ENCODE peak calls at places on chromosomes 6 and 20, in seven cellular contexts. C is endothelial cell of umbilical vein, P is GM12878, K is HCT116, L is H1, S is HepG2, Y is K562. B is an unnamed sample.

GRCh38 chr6:132687306-132687705 is 26.5 kb downstream of the VNN1 start:
- DNase-seq in S (no peak), Y (no peak), C (peak; percentile 16), K (peak; percentile 4), L (no peak), P (no peak), B (peak; percentile 18)

GRCh38 chr20:58542411-58543095 is 27.4 kb upstream of the APCDD1L start:
- DNase-seq in K (peak; percentile 7), L (no peak), Y (peak; percentile 33), P (no peak), C (no peak), S (no peak), B (no peak)

GRCh38 chr20:35342154-35342769 is 50.0 kb upstream of the FAM83C start:
- DNase-seq in C (peak; percentile 30), L (no peak), S (no peak), Y (no peak), P (no peak), K (no peak), B (no peak)

GRCh38 chr20:12928358-12928754 is 80.4 kb upstream of the SPTLC3 start:
- DNase-seq in K (no peak), S (no peak), L (no peak), Y (no peak), P (no peak), C (no peak), B (no peak)

GRCh38 chr6:169851641-169852503 is 100.5 kb downstream of the ERMARD start:
- DNase-seq in C (peak; percentile 93), S (no peak), P (no peak), L (no peak), Y (no peak), K (no peak), B (no peak)

GRCh38 chr20:58447733-58448391 is 58.8 kb downstream of the VAPB start:
- DNase-seq in L (no peak), Y (peak; percentile 63), K (peak; percentile 33), C (peak; percentile 66), S (peak; percentile 79), P (no peak), B (no peak)

GRCh38 chr20:53725575-53725970 is 131.9 kb upstream of the ZNF217 start:
- DNase-seq in Y (no peak), P (no peak), L (no peak), S (no peak), K (no peak), C (no peak), B (no peak)

GRCh38 chr6:133129556-133129955 is 111.6 kb upstream of the EYA4 start:
- DNase-seq in Y (no peak), C (no peak), P (no peak), K (no peak), S (no peak), L (no peak), B (no peak)

GRCh38 chr6:155795173-155795796 is 339.6 kb upstream of the NOX3 start:
- DNase-seq in S (no peak), Y (no peak), K (no peak), L (no peak), P (no peak), C (no peak), B (peak; percentile 30)

GRCh38 chr6:159090530-159091306 is 45.9 kb upstream of the TAGAP start:
- DNase-seq in K (no peak), C (no peak), S (no peak), L (no peak), P (no peak), Y (no peak), B (no peak)

GRCh38 chr6:1689141-1689540 is 79.4 kb downstream of the FOXC1 start:
- DNase-seq in S (no peak), K (no peak), C (no peak), L (no peak), P (no peak), Y (no peak), B (no peak)

GRCh38 chr6:135586388-135586787 is 88.8 kb upstream of the AHI1 start:
- DNase-seq in L (no peak), K (no peak), P (no peak), Y (no peak), C (no peak), S (no peak), B (no peak)

GRCh38 chr20:45416917-45417316 is 976 bp downstream of the PIGT start:
- DNase-seq in Y (no peak), K (no peak), C (no peak), P (no peak), L (no peak), S (no peak), B (no peak)

GRCh38 chr20:58389324-58389967 is 417 bp downstream of the VAPB start:
- DNase-seq in Y (peak; percentile 77), K (no peak), P (no peak), L (no peak), S (peak; percentile 26), C (peak; percentile 39), B (no peak)

GRCh38 chr6:128036808-128037570 is 136.1 kb upstream of the THEMIS start:
- DNase-seq in C (no peak), P (no peak), K (no peak), S (no peak), L (no peak), Y (no peak), B (no peak)

GRCh38 chr20:33850159-33850558 is 39.0 kb downstream of the CHMP4B start:
- DNase-seq in S (no peak), L (no peak), C (no peak), Y (no peak), K (no peak), P (no peak), B (no peak)

GRCh38 chr6:39347906-39348585 is 25.5 kb upstream of the KCNK16 start:
- DNase-seq in S (peak; percentile 46), L (no peak), Y (peak; percentile 81), K (peak; percentile 24), P (no peak), C (peak; percentile 56), B (peak; percentile 32)

GRCh38 chr6:164825386-164825785 is 484.0 kb downstream of the C6orf118 start:
- DNase-seq in L (no peak), Y (no peak), K (no peak), S (no peak), C (no peak), P (no peak), B (no peak)

GRCh38 chr20:57426156-57426769 is 35.1 kb downstream of the RBM38 start:
- DNase-seq in Y (no peak), P (no peak), S (no peak), C (no peak), L (no peak), K (no peak), B (no peak)

GRCh38 chr6:31758281-31758680 is 4.2 kb upstream of the SAPCD1 start:
- DNase-seq in Y (no peak), K (no peak), C (no peak), S (no peak), P (no peak), L (no peak), B (no peak)

GRCh38 chr6:16747232-16748027 is 13.8 kb downstream of the ATXN1 start:
- DNase-seq in L (no peak), S (peak; percentile 78), P (no peak), Y (no peak), C (no peak), K (no peak), B (no peak)

GRCh38 chr20:9514072-9514460 is 324 bp upstream of the LAMP5 start:
- DNase-seq in C (no peak), K (no peak), P (no peak), Y (no peak), S (no peak), L (no peak), B (no peak)

GRCh38 chr20:22583773-22584629 is at the start of gene FOXA2:
- DNase-seq in Y (peak; percentile 48), K (no peak), P (no peak), C (no peak), S (peak; percentile 93), L (no peak), B (no peak)

GRCh38 chr20:21053002-21053762 is 53.0 kb downstream of the LINC00237 start:
- DNase-seq in Y (no peak), K (no peak), P (no peak), L (no peak), S (peak; percentile 97), C (no peak), B (peak; percentile 18)

GRCh38 chr6:75288023-75288422 is 3.4 kb upstream of the TMEM30A start:
- DNase-seq in C (no peak), S (no peak), Y (no peak), L (no peak), K (no peak), P (no peak), B (no peak)

GRCh38 chr6:89956182-89956581 is 61.9 kb downstream of the GJA10 start:
- DNase-seq in K (no peak), S (no peak), Y (no peak), L (no peak), P (no peak), C (no peak), B (no peak)

GRCh38 chr6:116313377-116313776 is 33.6 kb upstream of the TSPYL1 start:
- DNase-seq in K (no peak), C (peak; percentile 57), L (no peak), P (no peak), S (no peak), Y (no peak), B (no peak)

GRCh38 chr6:68400396-68400795 is 234.7 kb upstream of the ADGRB3 start:
- DNase-seq in P (no peak), Y (no peak), L (no peak), S (no peak), K (no peak), C (no peak), B (no peak)

GRCh38 chr6:49764571-49765236 is 20.5 kb upstream of the CRISP3 start:
- DNase-seq in K (no peak), L (no peak), P (no peak), Y (no peak), S (peak; percentile 70), C (no peak), B (no peak)

DNA sequence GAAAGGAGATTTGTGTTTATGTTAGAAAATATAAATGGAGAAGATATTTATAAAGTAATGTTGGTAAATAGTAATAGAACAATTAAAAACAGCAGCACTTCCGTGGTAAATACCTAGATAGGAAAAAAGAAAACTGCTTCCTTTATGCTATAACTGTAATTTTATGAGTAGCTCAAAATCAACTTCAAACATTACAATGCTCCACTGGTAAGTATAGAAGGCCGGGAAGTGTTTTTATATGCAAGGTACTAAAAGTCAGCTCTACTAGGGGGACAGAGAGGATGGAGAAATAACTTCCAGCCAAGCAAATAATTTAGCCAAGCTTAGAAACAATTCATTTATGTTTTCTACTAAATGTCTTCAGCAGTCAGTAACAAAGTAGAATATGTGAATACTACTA is 56.7 kb downstream of the ARHGAP18 start:
- DNase-seq in P (no peak), L (no peak), Y (no peak), S (no peak), K (no peak), C (no peak), B (no peak)
- TF ChIP-seq EZH2 in P (no peak), L (no peak), Y (no peak), S (no peak), K (no peak), C (no peak), B (no peak)

GRCh38 chr6:166728884-166729530 is 102.0 kb upstream of the RPS6KA2 start:
- DNase-seq in P (no peak), S (no peak), Y (no peak), L (no peak), K (no peak), C (no peak), B (no peak)
- TF ChIP-seq POLR2AphosphoS5 in P (no peak), S (no peak), Y (no peak), L (no peak), K (no peak), C (no peak), B (no peak)

GRCh38 chr6:18147160-18147559 is 7.7 kb downstream of the TPMT start:
- DNase-seq in K (no peak), L (no peak), C (no peak), P (no peak), Y (no peak), S (peak; percentile 58), B (no peak)
- H3K9ac ChIP-seq in K (no peak overlapping the region), L (no peak overlapping the region), C (no peak overlapping the region), P (no peak overlapping the region), Y (no peak overlapping the region), S (no peak overlapping the region), B (no peak overlapping the region)

GRCh38 chr6:10837009-10837691 is 1.2 kb downstream of the MAK start:
- DNase-seq in K (no peak), S (no peak), Y (peak; percentile 56), L (no peak), P (no peak), C (peak; percentile 51), B (no peak)
- TF ChIP-seq EZH2 in K (no peak), S (peak; percentile 81), Y (no peak), L (no peak), P (peak; percentile 78), C (peak; percentile 36), B (no peak)